ENCODE peak calls at places on chromosome 5, in seven cellular contexts. P is GM12892, Z is GM23338, G is stomach, U is endothelial cell of umbilical vein, H is SK-N-MC, E is transverse colon. Q is an unnamed sample.

GRCh38 chr5:150236981-150237754 is 47.3 kb downstream of the SLC6A7 start:
- DNase-seq in G (no peak), H (no peak), Z (no peak), U (no peak), P (no peak), E (no peak), Q (no peak)

GRCh38 chr5:77971965-77972544 is 195.9 kb upstream of the TBCA start:
- DNase-seq in U (peak), G (no peak), H (peak), Z (no peak), P (no peak), E (no peak), Q (no peak)

GRCh38 chr5:56327810-56328209 is 94.7 kb upstream of the ANKRD55 start:
- DNase-seq in H (no peak), P (no peak), Z (no peak), U (peak), E (no peak), G (no peak), Q (no peak)

GRCh38 chr5:32312194-32312681 is 501 bp downstream of the MTMR12 start:
- DNase-seq in Z (peak), U (peak), G (peak), E (peak), H (no peak), P (peak), Q (peak)

GRCh38 chr5:367358-368130 is 46.0 kb downstream of the AHRR start:
- DNase-seq in E (peak), U (no peak), H (no peak), P (no peak), G (no peak), Z (no peak), Q (peak)

GRCh38 chr5:134227786-134228185 is 1.9 kb upstream of the PPP2CA start:
- DNase-seq in U (no peak), Z (no peak), P (no peak), H (no peak), E (no peak), G (no peak), Q (no peak)

GRCh38 chr5:77806213-77806843 is 30.2 kb upstream of the TBCA start:
- DNase-seq in P (no peak), E (no peak), G (no peak), Z (no peak), H (no peak), U (peak), Q (no peak)

GRCh38 chr5:61468483-61468865 is 136.4 kb downstream of the ZSWIM6 start:
- DNase-seq in P (no peak), H (no peak), U (no peak), Z (peak), G (no peak), E (no peak), Q (no peak)

GRCh38 chr5:16504571-16504970 is 39.0 kb upstream of the ZNF622 start:
- DNase-seq in Z (no peak), U (no peak), H (no peak), G (no peak), E (no peak), P (no peak), Q (no peak)

GRCh38 chr5:16505904-16506303 is 40.3 kb upstream of the ZNF622 start:
- DNase-seq in G (no peak), U (no peak), P (no peak), H (no peak), Z (no peak), E (no peak), Q (no peak)

GRCh38 chr5:16507716-16508115 is 42.1 kb upstream of the ZNF622 start:
- DNase-seq in P (no peak), H (no peak), G (no peak), Z (no peak), E (no peak), U (no peak), Q (no peak)

GRCh38 chr5:16502866-16503265 is 37.3 kb upstream of the ZNF622 start:
- DNase-seq in G (no peak), E (no peak), P (no peak), Z (no peak), H (peak), U (no peak), Q (no peak)

GRCh38 chr5:16505140-16505891 is 39.7 kb upstream of the ZNF622 start:
- DNase-seq in E (no peak), U (no peak), H (no peak), Z (no peak), P (no peak), G (no peak), Q (no peak)
- TF ChIP-seq POLR2AphosphoS5 in E (no peak), U (no peak), H (no peak), Z (no peak), P (no peak), G (no peak), Q (no peak)

GRCh38 chr5:54673523-54674225 is 156.1 kb downstream of the SNX18 start:
- DNase-seq in Z (no peak), P (peak), U (no peak), G (peak), E (peak), H (no peak), Q (no peak)
- TF ChIP-seq POLR2AphosphoS5 in Z (no peak), P (no peak), U (no peak), G (peak), E (no peak), H (no peak), Q (no peak)

DNA sequence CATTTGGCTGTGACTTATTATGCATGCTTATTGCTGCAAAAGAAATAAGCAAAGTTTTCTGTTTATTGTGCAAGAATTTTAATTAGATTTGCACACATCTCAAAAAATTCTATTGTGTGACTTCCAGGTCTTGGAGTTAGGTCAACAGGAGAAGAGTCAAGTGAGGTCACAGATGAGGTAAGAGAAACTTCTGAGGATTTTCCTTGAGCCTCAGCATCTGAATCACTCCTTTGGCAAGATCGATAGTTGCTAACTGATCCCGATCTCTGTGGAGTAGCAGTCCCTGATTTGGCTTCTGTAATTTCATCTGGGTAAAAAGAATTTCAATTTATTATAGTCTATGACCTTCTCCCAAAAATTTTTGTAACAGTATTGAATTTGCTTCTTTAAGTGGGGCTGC is 7.0 kb upstream of the TTC33 start:
- DNase-seq in P (no peak), U (no peak), G (no peak), Z (no peak), E (no peak), H (no peak), Q (no peak)
- TF ChIP-seq POLR2AphosphoS5 in P (no peak), U (no peak), G (no peak), Z (no peak), E (no peak), H (no peak), Q (no peak)

GRCh38 chr5:109688999-109689739 is 558 bp upstream of the MAN2A1 start:
- DNase-seq in E (peak), G (peak), H (no peak), U (peak), Z (peak), P (peak), Q (peak)

GRCh38 chr5:109689740-109690455 is at the start of gene MAN2A1:
- DNase-seq in H (no peak), G (peak), E (peak), U (peak), P (peak), Z (peak), Q (peak)

GRCh38 chr5:109691248-109691574 is 1.5 kb downstream of the MAN2A1 start:
- DNase-seq in U (no peak), Z (no peak), P (no peak), H (no peak), E (no peak), G (no peak), Q (no peak)

GRCh38 chr5:109692011-109692410 is 2.3 kb downstream of the MAN2A1 start:
- DNase-seq in H (no peak), P (no peak), E (no peak), G (no peak), Z (no peak), U (peak), Q (no peak)

GRCh38 chr5:109690456-109691247 is 925 bp downstream of the MAN2A1 start:
- DNase-seq in G (peak), U (peak), P (peak), E (peak), Z (peak), H (no peak), Q (peak)
- TF ChIP-seq POLR2AphosphoS5 in G (peak), U (peak), P (no peak), E (peak), Z (no peak), H (no peak), Q (no peak)

DNA sequence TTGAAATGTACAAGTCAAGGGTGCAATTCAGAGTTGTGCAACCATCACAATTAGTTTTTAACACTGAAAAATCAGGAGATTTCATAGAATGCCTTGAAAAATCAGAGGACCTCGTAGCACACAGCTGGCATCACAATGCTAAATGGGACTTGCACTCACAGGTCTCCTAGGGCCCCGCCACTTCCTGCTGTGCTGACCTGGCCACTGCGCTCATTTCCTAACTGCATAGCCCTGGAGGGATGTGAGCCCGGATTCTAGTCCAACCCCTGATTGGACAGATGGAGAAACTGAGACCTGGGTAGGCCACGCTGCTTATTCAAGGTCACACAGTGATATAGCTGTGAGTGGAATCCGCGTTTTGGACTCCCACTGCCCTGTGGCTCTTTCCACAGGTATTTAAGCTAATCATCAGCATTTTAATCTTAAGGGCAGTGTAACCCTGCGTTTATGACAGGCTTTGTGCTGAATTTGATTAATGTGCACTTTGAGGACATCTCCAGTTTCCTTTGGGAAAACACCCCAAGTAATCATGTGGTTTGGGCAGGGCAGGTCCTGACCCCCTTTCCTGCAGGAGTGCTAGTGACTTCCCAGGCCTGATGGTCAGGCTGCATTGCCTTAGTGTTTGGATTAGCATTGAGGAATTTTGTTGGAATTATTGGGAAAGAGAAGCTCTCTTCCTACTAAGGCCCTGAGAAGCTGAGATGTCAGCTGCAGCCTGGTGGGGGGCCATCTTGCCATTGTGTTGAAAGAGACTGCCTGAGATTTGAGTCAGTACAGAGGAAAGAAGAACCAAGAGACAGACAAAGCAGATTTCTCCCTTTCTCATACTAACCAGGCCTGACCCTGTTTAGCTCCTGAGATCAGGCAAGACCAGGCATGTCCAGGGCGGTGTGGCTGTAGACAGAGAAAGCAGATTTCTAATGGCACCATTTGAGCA is 36.2 kb downstream of the STC2 start:
- DNase-seq in G (no peak), E (no peak), U (no peak), H (no peak), P (no peak), Z (peak), Q (peak)
- TF ChIP-seq POLR2AphosphoS5 in G (no peak), E (no peak), U (peak), H (no peak), P (no peak), Z (no peak), Q (no peak)

DNA sequence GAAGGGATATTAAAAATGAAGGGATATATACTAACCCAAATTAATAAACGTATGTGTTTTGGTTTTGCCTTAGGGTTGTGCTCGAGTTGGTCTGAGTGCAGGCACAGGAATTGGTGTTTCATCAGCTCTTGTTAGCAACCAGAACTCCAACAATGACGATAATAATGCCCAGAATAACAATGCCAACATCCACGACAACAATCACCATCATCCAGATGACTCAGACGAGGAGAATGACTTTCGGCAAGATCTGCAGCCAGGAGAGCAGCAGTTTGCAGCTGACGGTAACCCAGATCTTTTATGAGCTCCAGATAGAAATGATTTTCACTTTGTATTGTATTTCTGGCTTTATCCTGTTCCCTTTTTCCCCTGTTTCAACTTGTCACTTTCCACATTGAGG is 33.2 kb downstream of the FBXO38 start:
- DNase-seq in Z (no peak), E (no peak), H (no peak), G (no peak), P (no peak), U (peak), Q (no peak)
- TF ChIP-seq POLR2AphosphoS5 in Z (no peak), E (no peak), H (no peak), G (no peak), P (no peak), U (no peak), Q (no peak)

DNA sequence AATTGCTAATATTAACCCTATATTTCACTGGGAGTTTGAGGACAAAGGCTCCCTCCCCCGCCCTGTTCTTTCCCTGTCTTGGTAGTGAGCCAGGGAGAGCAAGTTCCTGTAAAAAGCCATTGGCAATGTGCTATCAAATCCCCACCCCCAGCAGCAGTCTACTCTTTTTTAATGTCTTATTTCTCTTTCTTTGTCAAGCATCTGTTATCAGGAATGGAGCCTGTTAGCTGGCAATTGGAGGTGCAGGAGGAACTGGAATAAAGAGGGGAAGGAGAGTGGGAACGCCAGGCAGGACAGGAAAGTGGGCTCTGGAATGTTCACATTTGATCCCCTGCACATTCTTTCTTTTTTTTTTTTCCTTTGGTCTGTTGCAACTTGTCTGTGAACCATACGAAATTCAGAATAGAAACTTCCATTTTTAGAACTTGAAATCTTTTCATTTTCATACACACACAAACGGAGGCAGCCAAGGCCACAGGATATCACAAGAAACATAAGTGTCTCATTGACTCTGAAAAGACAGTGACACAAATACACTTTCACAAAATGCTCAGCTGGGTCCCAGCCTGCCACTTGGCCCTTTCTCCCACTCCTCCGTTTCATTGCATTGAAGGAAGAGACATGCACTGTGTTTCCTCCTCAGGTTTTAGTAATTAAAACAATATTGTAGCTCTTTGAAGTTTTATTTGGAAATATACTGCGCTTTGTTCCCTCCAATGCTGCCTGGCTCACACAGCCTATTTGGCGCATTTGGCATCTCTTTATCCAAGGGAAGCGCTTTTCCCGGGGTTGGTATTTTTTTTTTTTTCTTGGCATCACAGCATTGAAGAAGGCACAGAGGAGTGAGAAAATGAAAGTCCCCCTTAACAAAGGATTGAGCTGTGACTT is 665.0 kb upstream of the ZNF608 start:
- DNase-seq in E (peak), Z (peak), P (no peak), H (no peak), G (peak), U (no peak), Q (no peak)
- TF ChIP-seq POLR2AphosphoS5 in E (no peak), Z (no peak), P (no peak), H (no peak), G (no peak), U (no peak), Q (no peak)